ENCODE peak calls at places on chromosomes 16 and 17, in ten cellular contexts. H is right cardiac atrium; O is lung; M is AG04450; S is heart left ventricle; F is CD4-positive, alpha-beta T cell; I is thoracic aorta; R is pancreas; N is fibroblast of lung; G is coronary artery. J is an unnamed sample.
A peak's percentile ranks its signal among the peaks of the same experiment; 100 is the strongest.

GRCh38 chr17:82963104-82963950 is 116.1 kb upstream of the METRNL start:
- DNase-seq in H (peak; percentile 94), O (peak; percentile 78), M (peak; percentile 32), S (peak; percentile 88), F (no peak), I (peak; percentile 45), R (peak; percentile 71), N (peak; percentile 62), G (peak; percentile 87), J (peak; percentile 39)

GRCh38 chr17:20310481-20310880 is 156.9 kb downstream of the LGALS9B start:
- DNase-seq in H (no peak), O (no peak), M (no peak), S (no peak), F (no peak), I (no peak), R (no peak), N (no peak), G (no peak), J (no peak)

GRCh38 chr16:27326251-27326650 is 12.5 kb downstream of the IL4R start:
- DNase-seq in H (no peak), O (no peak), M (no peak), S (no peak), F (no peak), I (no peak), R (peak; percentile 6), N (no peak), G (no peak), J (no peak)

GRCh38 chr17:73288534-73289302 is 23.1 kb downstream of the CDC42EP4 start:
- DNase-seq in H (peak; percentile 83), O (peak; percentile 51), M (no peak), S (peak; percentile 81), F (no peak), I (no peak), R (peak; percentile 83), N (no peak), G (no peak), J (no peak)

GRCh38 chr16:9060225-9060624 is 31.2 kb upstream of the HAPSTR1 start:
- DNase-seq in H (no peak), O (no peak), M (no peak), S (no peak), F (no peak), I (no peak), R (no peak), N (no peak), G (no peak), J (no peak)

GRCh38 chr16:7246578-7246977 is 86.1 kb upstream of the RBFOX1 start:
- DNase-seq in H (no peak), O (no peak), M (no peak), S (no peak), F (no peak), I (no peak), R (no peak), N (no peak), G (no peak), J (no peak)

GRCh38 chr16:81350306-81350615 is 35.5 kb downstream of the GAN start:
- DNase-seq in H (no peak), O (no peak), M (no peak), S (no peak), F (no peak), I (no peak), R (no peak), N (no peak), G (no peak), J (no peak)

GRCh38 chr17:42359133-42359532 is 29.1 kb downstream of the STAT3 start:
- DNase-seq in H (no peak), O (no peak), M (no peak), S (no peak), F (no peak), I (no peak), R (no peak), N (no peak), G (no peak), J (no peak)

GRCh38 chr17:9444687-9445086 is 130.9 kb downstream of the STX8 start:
- DNase-seq in H (no peak), O (no peak), M (no peak), S (no peak), F (no peak), I (no peak), R (no peak), N (peak; percentile 51), G (no peak), J (no peak)

GRCh38 chr17:17737938-17738894 is 57.0 kb downstream of the RAI1 start:
- DNase-seq in H (no peak), O (no peak), M (no peak), S (no peak), F (no peak), I (no peak), R (no peak), N (peak; percentile 60), G (no peak), J (no peak)

GRCh38 chr17:68100000-68100641 is 64.6 kb downstream of the KPNA2 start:
- DNase-seq in H (no peak), O (no peak), M (no peak), S (no peak), F (no peak), I (no peak), R (no peak), N (no peak), G (no peak), J (no peak)

GRCh38 chr16:72110662-72111615 is 17.3 kb downstream of the DHX38 start:
- DNase-seq in H (no peak), O (no peak), M (no peak), S (no peak), F (no peak), I (no peak), R (no peak), N (no peak), G (no peak), J (no peak)

GRCh38 chr16:24766057-24766456 is 36.6 kb downstream of the TNRC6A start:
- DNase-seq in H (no peak), O (no peak), M (no peak), S (no peak), F (no peak), I (no peak), R (no peak), N (no peak), G (no peak), J (no peak)

GRCh38 chr16:24771779-24772157 is 42.3 kb downstream of the TNRC6A start:
- DNase-seq in H (no peak), O (no peak), M (no peak), S (no peak), F (no peak), I (no peak), R (no peak), N (no peak), G (no peak), J (no peak)

GRCh38 chr16:24771132-24771778 is 41.8 kb downstream of the TNRC6A start:
- DNase-seq in H (no peak), O (no peak), M (peak; percentile 37), S (no peak), F (no peak), I (no peak), R (no peak), N (peak; percentile 51), G (no peak), J (no peak)

GRCh38 chr16:24773771-24774427 is 44.4 kb downstream of the TNRC6A start:
- DNase-seq in H (no peak), O (no peak), M (no peak), S (no peak), F (no peak), I (no peak), R (no peak), N (no peak), G (no peak), J (no peak)

GRCh38 chr16:24769806-24770205 is 40.4 kb downstream of the TNRC6A start:
- DNase-seq in H (no peak), O (no peak), M (peak; percentile 15), S (no peak), F (no peak), I (no peak), R (no peak), N (peak; percentile 41), G (no peak), J (no peak)
- H3K27ac ChIP-seq in H (no peak overlapping the region), O (no peak overlapping the region), M (no peak overlapping the region), S (no peak overlapping the region), F (no peak overlapping the region), I (peak overlapping the region; percentile 7), R (no peak overlapping the region), N (no peak overlapping the region), G (no peak overlapping the region), J (no peak overlapping the region)

DNA sequence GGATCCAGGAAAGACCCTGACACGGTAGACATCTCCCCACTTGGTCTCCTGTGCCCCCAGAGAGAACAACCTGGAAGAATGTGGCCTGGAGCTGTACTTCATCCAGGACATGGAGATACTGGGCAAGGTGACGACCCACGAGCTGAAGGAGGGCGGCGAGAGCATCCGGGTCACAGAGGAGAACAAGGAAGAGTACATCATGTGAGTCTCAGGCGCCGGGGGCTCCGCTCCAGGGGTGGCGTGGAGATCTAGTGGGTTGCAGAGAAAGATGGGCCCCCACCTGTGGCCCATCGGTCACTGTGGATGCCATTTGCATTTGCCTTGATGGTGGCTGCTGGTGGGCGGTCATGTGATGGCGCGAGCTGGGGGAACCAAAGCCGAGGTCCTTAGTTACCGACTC is 14.9 kb upstream of the CLEC18A start:
- DNase-seq in H (no peak), O (no peak), M (no peak), S (no peak), F (no peak), I (no peak), R (no peak), N (no peak), G (no peak), J (no peak)
- H3K27ac ChIP-seq in H (no peak overlapping the region), O (no peak overlapping the region), M (no peak overlapping the region), S (no peak overlapping the region), F (no peak overlapping the region), I (peak overlapping the region; percentile 96), R (no peak overlapping the region), N (no peak overlapping the region), G (peak overlapping the region; percentile 72), J (no peak overlapping the region)

DNA sequence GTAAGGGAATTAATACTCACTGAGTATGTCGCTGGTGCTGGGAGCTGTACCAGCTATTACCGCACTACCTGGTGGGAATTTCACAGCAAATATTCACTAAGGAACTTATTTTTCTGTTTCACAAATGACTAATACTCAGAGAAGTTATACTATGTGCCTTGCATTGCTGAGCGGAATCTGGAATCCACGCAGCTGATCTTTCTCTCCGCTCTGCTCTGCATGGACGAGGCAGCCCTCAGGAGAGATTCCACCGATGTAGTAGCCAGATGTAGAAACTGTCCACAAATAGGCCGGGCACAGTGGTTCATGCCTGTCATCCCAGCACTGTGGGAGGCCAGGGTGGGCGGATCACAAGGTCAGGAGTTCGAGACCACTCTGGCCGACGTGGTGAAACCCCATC is 17.1 kb downstream of the NME3 start:
- DNase-seq in H (no peak), O (no peak), M (no peak), S (no peak), F (no peak), I (no peak), R (no peak), N (peak; percentile 38), G (no peak), J (no peak)
- H3K27ac ChIP-seq in H (no peak overlapping the region), O (no peak overlapping the region), M (no peak overlapping the region), S (no peak overlapping the region), F (no peak overlapping the region), I (no peak overlapping the region), R (no peak overlapping the region), N (no peak overlapping the region), G (no peak overlapping the region), J (no peak overlapping the region)

DNA sequence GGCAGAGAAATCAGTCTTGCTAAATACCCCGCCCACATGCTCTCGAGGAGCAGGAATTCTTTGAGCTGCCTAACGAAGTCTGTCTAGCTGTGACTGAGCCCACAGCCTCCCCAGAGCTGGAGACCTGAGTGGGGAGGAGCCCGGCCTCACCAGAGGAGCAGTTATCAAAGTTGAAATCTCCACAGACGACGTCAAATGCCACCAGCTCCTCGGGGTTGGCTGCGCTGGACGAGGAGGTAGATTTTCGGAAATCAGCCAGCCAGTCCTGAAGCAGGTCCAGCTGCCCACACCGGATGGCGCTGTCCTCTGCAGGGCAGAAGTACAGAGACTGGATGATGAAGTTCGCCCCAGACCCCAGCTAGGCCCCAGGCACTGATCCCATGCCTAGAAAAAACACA is 53.8 kb downstream of the PRMT7 start:
- DNase-seq in H (no peak), O (no peak), M (no peak), S (no peak), F (no peak), I (no peak), R (no peak), N (peak; percentile 23), G (no peak), J (no peak)
- H3K27ac ChIP-seq in H (no peak overlapping the region), O (no peak overlapping the region), M (no peak overlapping the region), S (no peak overlapping the region), F (no peak overlapping the region), I (no peak overlapping the region), R (no peak overlapping the region), N (no peak overlapping the region), G (no peak overlapping the region), J (no peak overlapping the region)

J was measured in substantia nigra.